ENCODE peak calls at places on chromosomes 5 and 9, in ten cellular contexts. Q is sigmoid colon, R is H1, W is SK-N-SH, P is stomach, F is K562, V is GM12878, I is HepG2, G is transverse colon, B is upper lobe of left lung. Y is an unnamed sample.

GRCh38 chr9:19154135-19154612 is 26.9 kb upstream of the PLIN2 start:
- DNase-seq in W (no peak), G (no peak), I (peak), B (peak), F (peak), Q (peak), P (no peak), V (no peak), R (no peak), Y (no peak)

GRCh38 chr5:171757853-171758535 is 27.6 kb upstream of the SMIM23 start:
- DNase-seq in Q (no peak), G (no peak), R (no peak), W (no peak), V (no peak), F (no peak), B (no peak), P (no peak), I (peak), Y (no peak)

GRCh38 chr9:136533775-136534157 is 12.1 kb downstream of the NOTCH1 start:
- DNase-seq in F (no peak), G (peak), V (no peak), P (peak), R (no peak), W (no peak), I (no peak), B (peak), Q (no peak), Y (no peak)

GRCh38 chr9:38375572-38375963 is 16.9 kb upstream of the ALDH1B1 start:
- DNase-seq in I (no peak), P (no peak), Q (no peak), R (no peak), G (no peak), B (no peak), W (no peak), V (no peak), F (no peak), Y (peak)

GRCh38 chr9:93244101-93244500 is 60.2 kb downstream of the WNK2 start:
- DNase-seq in V (no peak), G (no peak), W (no peak), Q (no peak), R (no peak), P (no peak), I (no peak), B (no peak), F (no peak), Y (no peak)

GRCh38 chr5:28927559-28928326 is 1889.4 kb upstream of the CDH9 start:
- DNase-seq in W (no peak), R (no peak), P (no peak), Q (no peak), V (no peak), I (no peak), B (no peak), G (no peak), F (no peak), Y (no peak)

GRCh38 chr9:37951671-37952579 is 48.0 kb upstream of the SLC25A51 start:
- DNase-seq in V (no peak), W (no peak), G (no peak), R (no peak), I (peak), Q (no peak), F (no peak), B (no peak), P (no peak), Y (no peak)

GRCh38 chr5:6731465-6732237 is 18.4 kb downstream of the TENT4A start:
- DNase-seq in B (no peak), G (no peak), I (no peak), F (no peak), V (no peak), R (no peak), P (no peak), Q (peak), W (no peak), Y (no peak)

GRCh38 chr5:141359790-141360426 is at the start of gene PCDHGB2:
- DNase-seq in B (no peak), V (no peak), F (peak), R (no peak), I (peak), Q (no peak), W (peak), G (no peak), P (no peak), Y (no peak)

GRCh38 chr9:80435591-80435990 is 863.8 kb downstream of the TLE4 start:
- DNase-seq in B (no peak), I (no peak), G (no peak), Q (no peak), V (no peak), P (no peak), R (no peak), W (no peak), F (no peak), Y (no peak)

GRCh38 chr5:147949711-147950573 is 43.6 kb upstream of the C5orf46 start:
- DNase-seq in V (no peak), W (peak), I (peak), B (no peak), F (peak), R (no peak), G (no peak), Q (no peak), P (no peak), Y (no peak)

GRCh38 chr5:56409331-56410190 is 176.4 kb upstream of the ANKRD55 start:
- DNase-seq in G (no peak), I (no peak), P (peak), F (peak), W (no peak), Q (no peak), B (no peak), R (no peak), V (no peak), Y (no peak)

GRCh38 chr5:171435908-171436307 is 16.5 kb downstream of the FGF18 start:
- DNase-seq in F (no peak), G (no peak), B (no peak), V (no peak), R (no peak), W (no peak), Q (no peak), P (no peak), I (no peak), Y (no peak)

GRCh38 chr5:79225026-79225425 is 10.9 kb upstream of the JMY start:
- DNase-seq in P (no peak), F (no peak), V (no peak), R (no peak), Q (no peak), W (no peak), B (no peak), I (no peak), G (no peak), Y (peak)

GRCh38 chr5:53438486-53439472 is 41.6 kb upstream of the FST start:
- DNase-seq in V (no peak), Q (no peak), P (no peak), R (no peak), W (no peak), I (no peak), G (no peak), F (no peak), B (no peak), Y (no peak)

GRCh38 chr5:124206540-124206939 is 539.9 kb downstream of the ZNF608 start:
- DNase-seq in W (no peak), I (no peak), Q (no peak), G (no peak), P (no peak), R (no peak), V (no peak), B (no peak), F (no peak), Y (no peak)

GRCh38 chr5:179201986-179202385 is 141.8 kb downstream of the ZNF354C start:
- DNase-seq in Q (no peak), G (no peak), P (no peak), W (no peak), B (no peak), I (no peak), V (no peak), R (no peak), F (no peak), Y (no peak)

GRCh38 chr5:150486402-150487198 is 21.3 kb upstream of the NDST1 start:
- DNase-seq in B (peak), W (peak), R (peak), G (peak), I (peak), Q (no peak), V (no peak), P (peak), F (peak), Y (no peak)

GRCh38 chr5:83925952-83926351 is 205.3 kb upstream of the HAPLN1 start:
- DNase-seq in I (no peak), V (no peak), R (no peak), G (no peak), Q (no peak), P (no peak), B (no peak), W (no peak), F (no peak), Y (no peak)
- TF ChIP-seq EP300 in I (no peak), V (no peak), R (no peak), G (no peak), Q (no peak), P (no peak), B (no peak), W (no peak), F (no peak), Y (no peak)

GRCh38 chr9:22005700-22006605 is 3.2 kb downstream of the CDKN2B start:
- DNase-seq in W (peak), B (no peak), I (no peak), P (no peak), R (peak), F (no peak), G (no peak), Q (no peak), V (no peak), Y (peak)

GRCh38 chr9:22005083-22005699 is 3.9 kb downstream of the CDKN2B start:
- DNase-seq in Q (no peak), P (no peak), W (peak), R (peak), F (no peak), I (no peak), V (no peak), G (no peak), B (no peak), Y (no peak)

GRCh38 chr9:22009563-22009867 is 410 bp upstream of the CDKN2B start:
- DNase-seq in Q (no peak), G (no peak), W (no peak), P (no peak), R (no peak), V (no peak), I (no peak), F (no peak), B (no peak), Y (no peak)

GRCh38 chr9:22010881-22011625 is 1.9 kb upstream of the CDKN2B start:
- DNase-seq in V (no peak), I (peak), G (no peak), B (no peak), P (no peak), W (no peak), Q (no peak), F (no peak), R (peak), Y (no peak)

DNA sequence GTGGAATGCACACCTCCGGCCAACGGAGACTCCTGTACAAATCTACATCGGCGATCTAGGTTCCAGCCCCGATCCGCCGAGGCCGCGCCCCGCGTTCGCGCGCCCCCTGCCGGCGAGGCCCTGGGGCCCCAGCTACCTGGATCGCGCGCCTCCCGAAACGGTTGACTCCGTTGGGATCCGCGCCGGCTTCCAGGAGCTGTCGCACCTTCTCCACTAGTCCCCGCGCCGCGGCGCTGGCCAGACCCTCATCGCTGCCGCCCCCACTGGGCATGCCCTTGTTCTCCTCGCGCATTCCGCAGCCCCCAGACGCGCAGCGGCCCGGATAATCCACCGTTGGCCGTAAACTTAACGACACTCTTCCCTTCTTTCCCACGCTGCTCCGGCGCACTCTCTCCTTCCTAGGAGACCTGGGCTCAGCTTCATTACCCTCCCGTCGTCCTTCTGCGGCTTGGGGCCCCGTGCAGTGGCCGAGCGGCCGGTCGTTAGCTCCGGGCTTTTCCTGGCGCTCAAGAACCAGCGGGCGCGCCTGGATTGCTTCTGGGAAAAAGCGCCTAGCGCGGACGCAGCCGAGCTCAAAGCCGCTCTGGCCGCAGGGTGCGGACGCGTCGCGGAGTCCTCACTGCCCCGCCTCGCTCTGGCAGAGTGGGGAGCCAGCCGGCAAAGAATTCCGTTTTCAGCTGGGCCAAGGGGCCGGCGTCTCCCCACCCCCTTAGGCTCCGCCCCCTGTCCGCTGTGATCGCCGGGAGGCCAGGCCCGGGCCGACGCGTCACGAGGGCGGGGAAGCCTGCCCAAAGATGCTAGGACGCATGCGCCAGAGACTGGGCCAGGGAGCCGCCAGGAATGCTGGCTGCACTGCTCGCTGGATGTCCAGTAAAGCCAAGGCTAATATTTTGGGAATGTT is at the start of gene CDKN2B:
- DNase-seq in G (peak), F (no peak), I (peak), W (peak), R (peak), B (peak), P (peak), V (no peak), Q (peak), Y (peak)
- TF ChIP-seq POLR2AphosphoS5 in G (peak), F (no peak), I (peak), W (peak), R (no peak), B (peak), P (peak), V (peak), Q (peak), Y (peak)

DNA sequence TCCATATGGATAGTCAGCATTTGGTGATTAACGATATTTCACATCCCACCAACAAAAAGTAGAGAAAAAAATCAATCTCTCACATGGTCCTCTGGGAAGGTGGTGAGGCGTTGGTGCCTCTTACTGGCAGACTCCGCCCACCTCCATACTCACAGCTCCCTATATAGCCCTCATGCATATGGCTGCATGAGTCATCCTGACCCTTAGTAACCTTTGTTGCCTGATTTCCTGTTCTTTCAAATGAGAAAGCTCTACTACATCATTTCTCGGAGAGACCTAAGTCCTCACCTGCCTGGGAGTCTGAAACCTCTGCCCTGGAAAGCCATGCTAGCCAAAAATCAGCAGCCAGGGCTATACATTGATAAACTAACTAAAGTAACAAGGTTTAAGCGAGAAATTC is 33.3 kb upstream of the ABCA1 start:
- DNase-seq in V (peak), F (peak), Q (no peak), I (peak), B (peak), W (peak), R (peak), G (peak), P (no peak), Y (no peak)
- TF ChIP-seq EP300 in V (no peak), F (no peak), Q (no peak), I (no peak), B (no peak), W (no peak), R (no peak), G (no peak), P (no peak), Y (no peak)

DNA sequence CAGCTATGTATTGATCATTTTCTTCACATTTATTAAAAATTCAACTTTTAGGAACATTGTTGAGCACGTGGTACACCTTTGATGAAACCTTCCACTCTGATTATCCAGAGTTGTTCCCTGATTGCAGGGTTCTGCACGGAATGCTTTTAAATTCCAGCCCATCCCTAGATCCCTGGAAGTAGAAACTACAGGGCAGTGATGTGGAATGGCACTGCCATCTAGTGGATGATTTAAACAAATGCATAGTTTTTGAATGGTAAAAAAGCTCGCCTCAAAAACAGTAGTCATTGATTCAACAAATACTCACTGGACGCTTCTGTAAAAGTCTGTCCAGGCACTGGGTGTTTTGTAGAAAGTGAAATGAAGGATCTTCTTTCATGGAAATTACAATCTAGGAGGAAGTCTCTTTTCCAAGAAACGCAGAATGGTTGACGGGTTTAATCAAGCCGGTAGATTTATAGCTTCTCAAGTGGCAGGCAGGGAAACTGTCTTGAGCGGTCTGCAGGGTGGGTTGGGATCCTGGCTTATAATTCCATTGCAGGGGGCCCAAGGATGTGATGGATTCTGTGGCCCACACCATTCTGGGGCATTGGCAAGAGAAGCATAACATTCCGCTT is 118.4 kb downstream of the ARHGAP26 start:
- DNase-seq in V (no peak), B (no peak), P (no peak), F (peak), G (no peak), R (no peak), W (peak), I (peak), Q (no peak), Y (no peak)
- TF ChIP-seq POLR2AphosphoS5 in V (no peak), B (no peak), P (peak), F (no peak), G (no peak), R (no peak), W (no peak), I (no peak), Q (no peak), Y (no peak)

GRCh38 chr5:1173485-1174070 is 27.8 kb upstream of the SLC6A19 start:
- DNase-seq in F (no peak), W (no peak), Q (no peak), R (no peak), I (no peak), V (no peak), P (no peak), G (no peak), B (no peak), Y (no peak)

GRCh38 chr5:1175015-1175414 is 26.4 kb upstream of the SLC6A19 start:
- DNase-seq in W (no peak), G (no peak), V (no peak), B (no peak), Q (no peak), I (no peak), P (no peak), F (no peak), R (no peak), Y (no peak)

GRCh38 chr5:1172670-1173404 is 28.6 kb upstream of the SLC6A19 start:
- DNase-seq in V (no peak), W (no peak), R (no peak), P (no peak), Q (no peak), I (no peak), B (no peak), G (no peak), F (peak), Y (no peak)

GRCh38 chr5:1175801-1176472 is 25.5 kb upstream of the SLC6A19 start:
- DNase-seq in V (no peak), R (no peak), P (no peak), B (no peak), F (no peak), Q (no peak), W (no peak), G (no peak), I (no peak), Y (no peak)

DNA sequence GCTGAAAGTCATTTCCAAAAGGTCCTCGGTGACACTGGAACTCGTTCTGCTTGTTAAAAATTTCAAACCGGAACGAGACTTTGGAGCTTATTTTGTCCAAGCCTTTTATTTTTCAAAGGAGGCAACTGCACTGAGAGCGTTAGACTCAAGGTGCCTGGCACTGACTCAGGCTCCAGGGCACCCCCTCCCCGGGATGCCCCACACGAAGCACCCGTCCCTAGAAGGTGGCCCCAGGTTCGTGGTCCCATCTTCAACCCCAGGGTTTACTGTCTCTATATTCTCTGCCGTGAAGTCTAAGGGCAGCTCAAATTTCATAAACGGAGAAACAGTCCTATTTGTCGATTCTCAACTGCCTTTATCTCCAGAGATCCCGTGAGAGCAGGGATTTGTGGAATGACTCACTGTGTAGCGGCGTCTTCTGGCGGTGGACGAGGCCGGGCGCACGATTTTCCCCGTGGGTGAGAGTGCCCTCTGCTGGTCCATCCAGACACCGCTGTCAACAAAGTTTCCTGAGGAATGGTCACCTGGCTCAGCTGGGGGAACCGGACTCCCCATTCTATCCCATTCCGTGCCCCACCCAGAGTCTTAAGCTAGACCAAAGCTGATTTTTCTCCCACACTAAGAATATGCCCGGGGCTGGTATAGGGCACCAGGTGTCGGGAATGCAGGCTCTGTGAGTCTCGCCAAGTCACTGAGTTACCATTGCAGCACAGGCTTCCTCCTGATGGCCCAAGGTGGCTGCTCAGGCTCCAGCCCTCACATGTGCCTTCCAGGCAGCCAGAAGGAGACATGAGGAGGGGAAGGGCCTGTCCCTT is 27.1 kb upstream of the SLC6A19 start:
- DNase-seq in B (peak), R (peak), W (peak), P (peak), G (peak), I (peak), V (no peak), F (peak), Q (peak), Y (no peak)
- TF ChIP-seq EP300 in B (no peak), R (no peak), W (no peak), P (no peak), G (no peak), I (no peak), V (no peak), F (peak), Q (no peak), Y (no peak)

DNA sequence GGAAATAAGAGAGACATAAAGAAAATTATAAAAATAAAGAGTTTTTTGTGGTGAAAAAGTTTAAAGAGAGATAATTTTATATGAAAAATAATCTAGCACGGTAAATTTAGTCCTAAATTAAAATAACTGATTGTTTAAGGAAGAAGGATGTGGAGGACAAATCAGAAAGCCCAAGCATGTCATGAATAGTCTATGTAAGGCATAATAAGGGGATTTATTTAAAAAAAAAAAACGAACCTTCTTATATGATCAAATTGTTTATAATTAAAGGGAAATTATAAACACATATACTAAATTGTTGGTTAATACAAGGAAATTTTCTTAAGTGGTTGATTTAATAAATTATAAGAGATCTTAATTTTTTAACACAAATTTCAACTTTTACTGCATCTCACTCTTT is 551.8 kb upstream of the TYRP1 start:
- DNase-seq in V (no peak), I (no peak), B (no peak), W (no peak), R (no peak), F (no peak), Q (no peak), G (no peak), P (no peak), Y (no peak)
- TF ChIP-seq POLR2AphosphoS5 in V (no peak), I (no peak), B (no peak), W (no peak), R (no peak), F (no peak), Q (no peak), G (no peak), P (no peak), Y (no peak)

Y was measured in suprapubic skin.